ENCODE peak calls at places on chromosomes 5 and 9, in six cellular contexts. W is activated CD8-positive, alpha-beta memory T cell treated with anti-CD3 and anti-CD28 coated beads for 4 hours; E is stromal cell of bone marrow; S is EL; V is mucosa of descending colon; M is hypothalamus. D is an unnamed sample.

GRCh38 chr5:55568629-55569512 is 34.1 kb upstream of the PLPP1 start:
- DNase-seq in S (no peak), M (no peak), E (peak), W (no peak), V (no peak), D (no peak)

GRCh38 chr9:13267743-13268142 is 11.7 kb downstream of the MPDZ start:
- DNase-seq in S (peak), E (peak), W (no peak), V (no peak), M (no peak), D (no peak)

GRCh38 chr9:121573717-121574485 is 74.3 kb upstream of the GGTA1 start:
- DNase-seq in V (no peak), M (no peak), E (no peak), S (no peak), W (no peak), D (no peak)

GRCh38 chr9:129998491-129999122 is 44.4 kb downstream of the FNBP1 start:
- DNase-seq in V (no peak), W (no peak), M (no peak), E (no peak), S (no peak), D (no peak)

GRCh38 chr5:73663860-73664240 is 37.9 kb downstream of the ARHGEF28 start:
- DNase-seq in M (no peak), S (no peak), W (no peak), E (no peak), V (no peak), D (no peak)

GRCh38 chr5:103800728-103801127 is 238.1 kb upstream of the NUDT12 start:
- DNase-seq in V (no peak), W (no peak), M (no peak), S (no peak), E (peak), D (no peak)

GRCh38 chr9:27033815-27034403 is 28.4 kb upstream of the LRRC19 start:
- DNase-seq in M (peak), V (no peak), S (peak), W (no peak), E (peak), D (peak)

GRCh38 chr5:61882901-61883500 is 423.0 kb upstream of the KIF2A start:
- DNase-seq in M (no peak), E (no peak), W (no peak), V (no peak), S (no peak), D (no peak)

GRCh38 chr5:126917918-126918623 is 112.3 kb downstream of the MARCHF3 start:
- DNase-seq in S (peak), V (no peak), W (no peak), E (no peak), M (no peak), D (peak)

GRCh38 chr9:83062653-83063527 is at the start of gene RASEF:
- DNase-seq in E (no peak), M (no peak), W (no peak), S (peak), V (peak), D (peak)

GRCh38 chr5:62547929-62548678 is 30.5 kb upstream of the LRRC70 start:
- DNase-seq in M (no peak), S (no peak), V (no peak), E (no peak), W (no peak), D (no peak)

GRCh38 chr9:130991227-130992058 is 17.5 kb upstream of the LAMC3 start:
- DNase-seq in S (no peak), E (no peak), V (peak), W (no peak), M (no peak), D (no peak)

D was measured in cardiac muscle cell.